ENCODE peak calls at places on chromosome 4, in five cellular contexts. X is mesenchymal stem cell, G is neuronal stem cell, O is H1, H is trophoblast cell. A is an unnamed sample. For H3K9me3, the result is how much of the 10 kb centered on the place peaks cover.

GRCh38 chr4:110621328-110621812 is 1.5 kb downstream of the PITX2 start:
- DNase-seq in G (no peak), X (peak), H (no peak), O (no peak), A (no peak)

GRCh38 chr4:33061727-33062126 is 2341.6 kb downstream of the PCDH7 start:
- DNase-seq in X (no peak), G (no peak), O (no peak), H (no peak), A (no peak)

GRCh38 chr4:112069110-112069509 is 76.1 kb upstream of the FAM241A start:
- DNase-seq in H (no peak), O (no peak), X (no peak), G (no peak), A (no peak)

GRCh38 chr4:48968814-48969213 is 17.3 kb upstream of the CWH43 start:
- DNase-seq in H (no peak), O (no peak), G (no peak), X (peak), A (no peak)

GRCh38 chr4:76896731-76897521 is 1.0 kb downstream of the SOWAHB start:
- DNase-seq in H (peak), G (peak), O (no peak), X (peak), A (peak)

GRCh38 chr4:2537011-2537830 is 774 bp downstream of the FAM193A start:
- DNase-seq in O (peak), X (peak), G (peak), H (peak), A (peak)

GRCh38 chr4:158827475-158828085 is 58.8 kb downstream of the FNIP2 start:
- DNase-seq in X (no peak), H (no peak), G (no peak), O (no peak), A (no peak)

GRCh38 chr4:183417356-183417755 is 27.1 kb upstream of the CDKN2AIP start:
- DNase-seq in H (no peak), X (no peak), O (no peak), G (no peak), A (no peak)

GRCh38 chr4:91113130-91113706 is 986.0 kb downstream of the CCSER1 start:
- DNase-seq in X (peak), H (no peak), G (peak), O (no peak), A (no peak)

GRCh38 chr4:71807469-71807868 is 23.6 kb upstream of the GC start:
- DNase-seq in X (no peak), G (no peak), H (no peak), O (no peak), A (no peak)
- H2BK12ac ChIP-seq in X (no peak), G (no peak), H (no peak), O (no peak), A (no peak)

GRCh38 chr4:55933611-55934010 is 15.1 kb upstream of the CEP135 start:
- DNase-seq in O (no peak), G (no peak), X (no peak), H (no peak), A (no peak)

GRCh38 chr4:55931043-55931442 is 17.7 kb upstream of the CEP135 start:
- DNase-seq in G (no peak), O (no peak), H (no peak), X (no peak), A (no peak)

GRCh38 chr4:55931833-55932232 is 16.9 kb upstream of the CEP135 start:
- DNase-seq in O (no peak), X (peak), H (peak), G (no peak), A (no peak)

GRCh38 chr4:55927776-55928437 is 20.8 kb upstream of the CEP135 start:
- DNase-seq in X (no peak), H (no peak), O (no peak), G (no peak), A (no peak)

GRCh38 chr4:55932489-55932888 is 16.3 kb upstream of the CEP135 start:
- DNase-seq in X (no peak), O (no peak), G (no peak), H (peak), A (no peak)
- H3K9me3 ChIP-seq in X (under half), O (under half), G (under half), H (under half), A (under half)

GRCh38 chr4:163967263-163967662 is 472.8 kb downstream of the TMA16 start:
- DNase-seq in H (no peak), X (no peak), G (no peak), O (no peak), A (no peak)
- H2BK12ac ChIP-seq in H (no peak), X (no peak), G (no peak), O (no peak), A (no peak)

GRCh38 chr4:30461218-30461617 is 259.0 kb upstream of the PCDH7 start:
- DNase-seq in O (no peak), G (no peak), H (no peak), X (no peak), A (peak)
- H3K9me3 ChIP-seq in O (under half), G (under half), H (under half), X (under half), A (under half)

GRCh38 chr4:174595141-174595929 is 73.0 kb upstream of the HPGD start:
- DNase-seq in X (no peak), O (no peak), H (peak), G (no peak), A (no peak)
- H2BK12ac ChIP-seq in X (no peak), O (no peak), H (no peak), G (no peak), A (no peak)

DNA sequence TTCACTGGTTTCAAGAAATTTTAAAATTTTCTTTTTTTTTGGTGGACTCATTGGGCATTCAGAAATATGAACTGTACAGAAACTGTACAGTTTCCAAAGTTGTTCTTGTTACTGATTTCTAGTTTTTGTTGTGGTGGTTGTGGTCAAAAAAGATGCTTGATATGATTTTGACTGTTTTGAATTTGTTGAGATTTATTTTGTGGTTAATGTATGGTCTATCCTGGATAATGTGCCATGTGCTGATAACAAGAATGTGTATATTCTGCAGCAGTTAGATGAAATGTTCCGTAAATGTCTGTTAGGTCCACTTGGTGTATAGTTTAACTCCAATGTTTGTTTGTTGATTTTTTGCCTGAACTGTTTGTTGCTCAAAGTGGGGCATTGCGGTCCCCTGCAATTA is 127.6 kb upstream of the NUDT6 start:
- DNase-seq in X (no peak), G (no peak), H (no peak), O (no peak), A (no peak)
- H3K9me3 ChIP-seq in X (half or more), G (under half), H (under half), O (under half), A (under half)

GRCh38 chr4:138983690-138984089 is 31.9 kb upstream of the NOCT start:
- DNase-seq in X (no peak), G (no peak), H (no peak), O (no peak), A (peak)

GRCh38 chr4:138982754-138983153 is 32.8 kb upstream of the NOCT start:
- DNase-seq in G (no peak), O (peak), H (peak), X (peak), A (peak)

GRCh38 chr4:138979742-138980141 is 35.8 kb upstream of the NOCT start:
- DNase-seq in X (no peak), O (peak), G (no peak), H (no peak), A (no peak)

GRCh38 chr4:138984647-138985046 is 30.9 kb upstream of the NOCT start:
- DNase-seq in H (no peak), O (no peak), G (no peak), X (no peak), A (no peak)

DNA sequence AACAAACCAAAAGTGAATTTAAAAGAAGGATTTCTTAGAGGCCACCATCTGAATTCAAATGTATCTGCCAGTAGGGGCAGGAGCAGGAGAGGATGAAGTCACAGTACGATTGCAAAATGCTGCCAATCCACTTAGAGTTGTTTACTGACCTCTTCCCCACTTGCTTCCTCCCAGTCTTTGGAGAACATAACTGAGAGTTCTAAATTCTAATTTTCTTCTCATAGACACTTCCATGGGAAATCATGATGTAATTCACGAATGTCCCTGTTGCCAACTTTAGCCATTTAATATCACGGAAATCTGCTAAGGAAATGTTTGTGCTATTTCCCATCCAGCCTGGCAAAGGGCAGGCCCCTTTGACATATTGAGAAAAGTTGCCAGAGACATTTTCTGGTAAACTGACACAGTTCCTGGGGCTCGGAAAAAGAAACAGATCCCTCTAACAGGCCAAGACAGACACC is 33.6 kb upstream of the NOCT start:
- DNase-seq in O (peak), X (peak), G (no peak), H (peak), A (peak)
- H2BK12ac ChIP-seq in O (no peak), X (no peak), G (no peak), H (peak), A (no peak)

DNA sequence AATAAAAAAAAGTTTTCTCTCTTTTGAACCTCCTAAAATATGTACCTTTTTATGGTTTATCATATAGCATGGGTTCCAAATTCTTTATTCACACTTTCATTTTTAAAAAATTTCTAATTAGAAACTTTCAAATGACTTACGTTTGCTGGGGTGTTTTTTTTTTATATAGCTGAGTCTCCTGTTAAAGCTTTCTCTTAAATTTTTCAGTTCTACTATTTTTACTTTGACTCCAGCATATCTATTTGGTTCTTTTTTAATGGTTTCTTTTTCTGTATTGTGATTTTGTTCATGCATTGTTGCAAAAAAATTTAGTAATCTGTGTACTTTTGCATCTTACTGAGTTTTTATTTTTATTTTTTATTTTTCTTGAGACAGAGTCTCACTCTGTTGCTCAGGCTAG is 22.3 kb downstream of the ZNF718 start:
- DNase-seq in X (no peak), H (no peak), O (no peak), G (no peak), A (no peak)
- H3K9me3 ChIP-seq in X (half or more), H (under half), O (under half), G (under half), A (under half)

GRCh38 chr4:52964561-52964960 is 102.4 kb downstream of the RASL11B start:
- DNase-seq in O (no peak), G (no peak), X (no peak), H (peak), A (no peak)
- H2BK12ac ChIP-seq in O (no peak), G (no peak), X (no peak), H (no peak), A (no peak)

A was measured in H9.